ENCODE peak calls at places on chromosomes 1 and 21, in seven cellular contexts. One of them, this sample, is unnamed.

GRCh38 chr1:198443374-198444233 is 96.9 kb downstream of the ATP6V1G3 start:
- DNase-seq in ACHN: peak
- DNase-seq in MM.1S: no peak
- DNase-seq in AG08396: peak
- DNase-seq in heart left ventricle: no peak
- DNase-seq in GOT3: no peak
- DNase-seq in mesothelial cell of epicardium: no peak
- DNase-seq in this sample: no peak

GRCh38 chr21:35697321-35697808 is 363.0 kb downstream of the SETD4 start:
- DNase-seq in ACHN: no peak
- DNase-seq in MM.1S: peak
- DNase-seq in AG08396: peak
- DNase-seq in heart left ventricle: peak
- DNase-seq in GOT3: no peak
- DNase-seq in mesothelial cell of epicardium: peak
- DNase-seq in this sample: peak

GRCh38 chr1:114315601-114316000 is 161.9 kb upstream of the SYT6 start:
- DNase-seq in ACHN: no peak
- DNase-seq in MM.1S: no peak
- DNase-seq in AG08396: no peak
- DNase-seq in heart left ventricle: no peak
- DNase-seq in GOT3: no peak
- DNase-seq in mesothelial cell of epicardium: no peak
- DNase-seq in this sample: no peak

GRCh38 chr1:21909787-21910503 is 27.2 kb downstream of the HSPG2 start:
- DNase-seq in ACHN: no peak
- DNase-seq in MM.1S: no peak
- DNase-seq in AG08396: peak
- DNase-seq in heart left ventricle: peak
- DNase-seq in GOT3: no peak
- DNase-seq in mesothelial cell of epicardium: no peak
- DNase-seq in this sample: peak

GRCh38 chr1:58611986-58612385 is 34.9 kb upstream of the TACSTD2 start:
- DNase-seq in ACHN: no peak
- DNase-seq in MM.1S: no peak
- DNase-seq in AG08396: no peak
- DNase-seq in heart left ventricle: no peak
- DNase-seq in GOT3: no peak
- DNase-seq in mesothelial cell of epicardium: no peak
- DNase-seq in this sample: no peak

GRCh38 chr1:186165303-186165702 is 209.8 kb downstream of the TPR start:
- DNase-seq in ACHN: no peak
- DNase-seq in MM.1S: no peak
- DNase-seq in AG08396: no peak
- DNase-seq in heart left ventricle: no peak
- DNase-seq in GOT3: no peak
- DNase-seq in mesothelial cell of epicardium: no peak
- DNase-seq in this sample: no peak

GRCh38 chr1:18468570-18468969 is 12.2 kb upstream of the KLHDC7A start:
- DNase-seq in ACHN: no peak
- DNase-seq in MM.1S: no peak
- DNase-seq in AG08396: no peak
- DNase-seq in heart left ventricle: no peak
- DNase-seq in GOT3: no peak
- DNase-seq in mesothelial cell of epicardium: no peak
- DNase-seq in this sample: no peak

GRCh38 chr1:978069-978834 is 3.6 kb downstream of the PERM1 start:
- DNase-seq in ACHN: no peak
- DNase-seq in MM.1S: no peak
- DNase-seq in AG08396: no peak
- DNase-seq in heart left ventricle: peak
- DNase-seq in GOT3: no peak
- DNase-seq in mesothelial cell of epicardium: no peak
- DNase-seq in this sample: no peak

GRCh38 chr1:50704126-50704525 is 255.9 kb downstream of the FAF1 start:
- DNase-seq in ACHN: peak
- DNase-seq in MM.1S: no peak
- DNase-seq in AG08396: peak
- DNase-seq in heart left ventricle: no peak
- DNase-seq in GOT3: no peak
- DNase-seq in mesothelial cell of epicardium: no peak
- DNase-seq in this sample: no peak